ENCODE peak calls at places on chromosomes 3 and 15, in eight cellular contexts. One of them, this sample, is unnamed.

GRCh38 chr15:80891006-80891405 is 98.6 kb downstream of the MESD start:
- DNase-seq in retina: no peak
- DNase-seq in right cardiac atrium: no peak
- DNase-seq in NCI-H1092 treated with DMSO at 0.1 percent for 48 hours: no peak
- DNase-seq in T1000: no peak
- DNase-seq in activated CD4-positive, alpha-beta T cell treated with anti-CD3 and anti-CD28 coated beads, Interleukin-2, amount 50 U/mL, for 4 hours: no peak
- DNase-seq in SK-MEL-5: no peak
- DNase-seq in natural killer cell: no peak
- DNase-seq in this sample: no peak

GRCh38 chr3:14329116-14329830 is 73.1 kb upstream of the SLC6A6 start:
- DNase-seq in retina: peak
- DNase-seq in right cardiac atrium: no peak
- DNase-seq in NCI-H1092 treated with DMSO at 0.1 percent for 48 hours: peak
- DNase-seq in T1000: peak
- DNase-seq in activated CD4-positive, alpha-beta T cell treated with anti-CD3 and anti-CD28 coated beads, Interleukin-2, amount 50 U/mL, for 4 hours: no peak
- DNase-seq in SK-MEL-5: no peak
- DNase-seq in natural killer cell: no peak
- DNase-seq in this sample: peak

GRCh38 chr3:187777331-187778046 is 32.2 kb upstream of the BCL6 start:
- DNase-seq in retina: no peak
- DNase-seq in right cardiac atrium: no peak
- DNase-seq in NCI-H1092 treated with DMSO at 0.1 percent for 48 hours: no peak
- DNase-seq in T1000: no peak
- DNase-seq in activated CD4-positive, alpha-beta T cell treated with anti-CD3 and anti-CD28 coated beads, Interleukin-2, amount 50 U/mL, for 4 hours: peak
- DNase-seq in SK-MEL-5: no peak
- DNase-seq in natural killer cell: peak
- DNase-seq in this sample: no peak

GRCh38 chr3:179729086-179729485 is 76.2 kb downstream of the USP13 start:
- DNase-seq in retina: no peak
- DNase-seq in right cardiac atrium: no peak
- DNase-seq in NCI-H1092 treated with DMSO at 0.1 percent for 48 hours: no peak
- DNase-seq in T1000: no peak
- DNase-seq in activated CD4-positive, alpha-beta T cell treated with anti-CD3 and anti-CD28 coated beads, Interleukin-2, amount 50 U/mL, for 4 hours: no peak
- DNase-seq in SK-MEL-5: no peak
- DNase-seq in natural killer cell: no peak
- DNase-seq in this sample: no peak

GRCh38 chr3:170869645-170870593 is at the start of gene RPL22L1:
- DNase-seq in retina: peak
- DNase-seq in right cardiac atrium: peak
- DNase-seq in NCI-H1092 treated with DMSO at 0.1 percent for 48 hours: no peak
- DNase-seq in T1000: no peak
- DNase-seq in activated CD4-positive, alpha-beta T cell treated with anti-CD3 and anti-CD28 coated beads, Interleukin-2, amount 50 U/mL, for 4 hours: peak
- DNase-seq in SK-MEL-5: peak
- DNase-seq in natural killer cell: peak
- DNase-seq in this sample: peak

GRCh38 chr3:53043738-53044137 is 2.1 kb downstream of the SFMBT1 start:
- DNase-seq in retina: no peak
- DNase-seq in right cardiac atrium: no peak
- DNase-seq in NCI-H1092 treated with DMSO at 0.1 percent for 48 hours: no peak
- DNase-seq in T1000: no peak
- DNase-seq in activated CD4-positive, alpha-beta T cell treated with anti-CD3 and anti-CD28 coated beads, Interleukin-2, amount 50 U/mL, for 4 hours: no peak
- DNase-seq in SK-MEL-5: no peak
- DNase-seq in natural killer cell: no peak
- DNase-seq in this sample: no peak

GRCh38 chr15:74857082-74857655 is 14.2 kb upstream of the ULK3 start:
- DNase-seq in retina: no peak
- DNase-seq in right cardiac atrium: no peak
- DNase-seq in NCI-H1092 treated with DMSO at 0.1 percent for 48 hours: no peak
- DNase-seq in T1000: no peak
- DNase-seq in activated CD4-positive, alpha-beta T cell treated with anti-CD3 and anti-CD28 coated beads, Interleukin-2, amount 50 U/mL, for 4 hours: no peak
- DNase-seq in SK-MEL-5: no peak
- DNase-seq in natural killer cell: no peak
- DNase-seq in this sample: no peak

GRCh38 chr3:140942221-140943104 is 827 bp downstream of the SLC25A36 start:
- DNase-seq in retina: peak
- DNase-seq in right cardiac atrium: peak
- DNase-seq in NCI-H1092 treated with DMSO at 0.1 percent for 48 hours: peak
- DNase-seq in T1000: peak
- DNase-seq in activated CD4-positive, alpha-beta T cell treated with anti-CD3 and anti-CD28 coated beads, Interleukin-2, amount 50 U/mL, for 4 hours: peak
- DNase-seq in SK-MEL-5: peak
- DNase-seq in natural killer cell: peak
- DNase-seq in this sample: peak

GRCh38 chr3:62833538-62833937 is 41.7 kb downstream of the CADPS start:
- DNase-seq in retina: no peak
- DNase-seq in right cardiac atrium: no peak
- DNase-seq in NCI-H1092 treated with DMSO at 0.1 percent for 48 hours: peak
- DNase-seq in T1000: no peak
- DNase-seq in activated CD4-positive, alpha-beta T cell treated with anti-CD3 and anti-CD28 coated beads, Interleukin-2, amount 50 U/mL, for 4 hours: no peak
- DNase-seq in SK-MEL-5: peak
- DNase-seq in natural killer cell: no peak
- DNase-seq in this sample: no peak

GRCh38 chr15:41648770-41649169 is 11.4 kb upstream of the MGA start:
- DNase-seq in retina: no peak
- DNase-seq in right cardiac atrium: no peak
- DNase-seq in NCI-H1092 treated with DMSO at 0.1 percent for 48 hours: no peak
- DNase-seq in T1000: no peak
- DNase-seq in activated CD4-positive, alpha-beta T cell treated with anti-CD3 and anti-CD28 coated beads, Interleukin-2, amount 50 U/mL, for 4 hours: no peak
- DNase-seq in SK-MEL-5: no peak
- DNase-seq in natural killer cell: no peak
- DNase-seq in this sample: no peak

GRCh38 chr3:124960205-124960604 is 25.7 kb upstream of the MUC13 start:
- DNase-seq in retina: no peak
- DNase-seq in right cardiac atrium: no peak
- DNase-seq in NCI-H1092 treated with DMSO at 0.1 percent for 48 hours: no peak
- DNase-seq in T1000: no peak
- DNase-seq in activated CD4-positive, alpha-beta T cell treated with anti-CD3 and anti-CD28 coated beads, Interleukin-2, amount 50 U/mL, for 4 hours: no peak
- DNase-seq in SK-MEL-5: no peak
- DNase-seq in natural killer cell: no peak
- DNase-seq in this sample: no peak

GRCh38 chr3:99836681-99837080 is 19.0 kb downstream of the CMSS1 start:
- DNase-seq in retina: no peak
- DNase-seq in right cardiac atrium: peak
- DNase-seq in NCI-H1092 treated with DMSO at 0.1 percent for 48 hours: no peak
- DNase-seq in T1000: no peak
- DNase-seq in activated CD4-positive, alpha-beta T cell treated with anti-CD3 and anti-CD28 coated beads, Interleukin-2, amount 50 U/mL, for 4 hours: no peak
- DNase-seq in SK-MEL-5: no peak
- DNase-seq in natural killer cell: no peak
- DNase-seq in this sample: no peak

GRCh38 chr3:123202451-123202850 is 708 bp downstream of the SEC22A start:
- DNase-seq in retina: no peak
- DNase-seq in right cardiac atrium: no peak
- DNase-seq in NCI-H1092 treated with DMSO at 0.1 percent for 48 hours: no peak
- DNase-seq in T1000: no peak
- DNase-seq in activated CD4-positive, alpha-beta T cell treated with anti-CD3 and anti-CD28 coated beads, Interleukin-2, amount 50 U/mL, for 4 hours: no peak
- DNase-seq in SK-MEL-5: peak
- DNase-seq in natural killer cell: no peak
- DNase-seq in this sample: peak

GRCh38 chr3:57752307-57752706 is 3.8 kb upstream of the SLMAP start:
- DNase-seq in retina: no peak
- DNase-seq in right cardiac atrium: no peak
- DNase-seq in NCI-H1092 treated with DMSO at 0.1 percent for 48 hours: no peak
- DNase-seq in T1000: no peak
- DNase-seq in activated CD4-positive, alpha-beta T cell treated with anti-CD3 and anti-CD28 coated beads, Interleukin-2, amount 50 U/mL, for 4 hours: no peak
- DNase-seq in SK-MEL-5: no peak
- DNase-seq in natural killer cell: no peak
- DNase-seq in this sample: no peak

GRCh38 chr3:76551739-76552138 is 488.2 kb upstream of the ROBO2 start:
- DNase-seq in retina: no peak
- DNase-seq in right cardiac atrium: no peak
- DNase-seq in NCI-H1092 treated with DMSO at 0.1 percent for 48 hours: peak
- DNase-seq in T1000: no peak
- DNase-seq in activated CD4-positive, alpha-beta T cell treated with anti-CD3 and anti-CD28 coated beads, Interleukin-2, amount 50 U/mL, for 4 hours: no peak
- DNase-seq in SK-MEL-5: no peak
- DNase-seq in natural killer cell: no peak
- DNase-seq in this sample: no peak

GRCh38 chr3:38581774-38582173 is 67.7 kb downstream of the SCN5A start:
- DNase-seq in retina: no peak
- DNase-seq in right cardiac atrium: no peak
- DNase-seq in NCI-H1092 treated with DMSO at 0.1 percent for 48 hours: no peak
- DNase-seq in T1000: no peak
- DNase-seq in activated CD4-positive, alpha-beta T cell treated with anti-CD3 and anti-CD28 coated beads, Interleukin-2, amount 50 U/mL, for 4 hours: no peak
- DNase-seq in SK-MEL-5: no peak
- DNase-seq in natural killer cell: no peak
- DNase-seq in this sample: no peak

GRCh38 chr3:144692488-144692887 is 720.9 kb downstream of the DIPK2A start:
- DNase-seq in retina: no peak
- DNase-seq in right cardiac atrium: no peak
- DNase-seq in NCI-H1092 treated with DMSO at 0.1 percent for 48 hours: no peak
- DNase-seq in T1000: no peak
- DNase-seq in activated CD4-positive, alpha-beta T cell treated with anti-CD3 and anti-CD28 coated beads, Interleukin-2, amount 50 U/mL, for 4 hours: no peak
- DNase-seq in SK-MEL-5: no peak
- DNase-seq in natural killer cell: no peak
- DNase-seq in this sample: no peak

GRCh38 chr3:15300318-15301078 is 31.9 kb downstream of the SH3BP5 start:
- DNase-seq in retina: no peak
- DNase-seq in right cardiac atrium: peak
- DNase-seq in NCI-H1092 treated with DMSO at 0.1 percent for 48 hours: no peak
- DNase-seq in T1000: peak
- DNase-seq in activated CD4-positive, alpha-beta T cell treated with anti-CD3 and anti-CD28 coated beads, Interleukin-2, amount 50 U/mL, for 4 hours: no peak
- DNase-seq in SK-MEL-5: peak
- DNase-seq in natural killer cell: no peak
- DNase-seq in this sample: no peak

GRCh38 chr3:66017084-66017990 is 21.4 kb downstream of the MAGI1 start:
- DNase-seq in retina: no peak
- DNase-seq in right cardiac atrium: no peak
- DNase-seq in NCI-H1092 treated with DMSO at 0.1 percent for 48 hours: peak
- DNase-seq in T1000: no peak
- DNase-seq in activated CD4-positive, alpha-beta T cell treated with anti-CD3 and anti-CD28 coated beads, Interleukin-2, amount 50 U/mL, for 4 hours: no peak
- DNase-seq in SK-MEL-5: no peak
- DNase-seq in natural killer cell: no peak
- DNase-seq in this sample: peak

GRCh38 chr15:71224024-71224423 is 108.8 kb downstream of the THSD4 start:
- DNase-seq in retina: no peak
- DNase-seq in right cardiac atrium: no peak
- DNase-seq in NCI-H1092 treated with DMSO at 0.1 percent for 48 hours: no peak
- DNase-seq in T1000: no peak
- DNase-seq in activated CD4-positive, alpha-beta T cell treated with anti-CD3 and anti-CD28 coated beads, Interleukin-2, amount 50 U/mL, for 4 hours: no peak
- DNase-seq in SK-MEL-5: no peak
- DNase-seq in natural killer cell: no peak
- DNase-seq in this sample: no peak

GRCh38 chr15:34133511-34133910 is 31.6 kb downstream of the PGBD4 start:
- DNase-seq in retina: no peak
- DNase-seq in right cardiac atrium: no peak
- DNase-seq in NCI-H1092 treated with DMSO at 0.1 percent for 48 hours: no peak
- DNase-seq in T1000: no peak
- DNase-seq in activated CD4-positive, alpha-beta T cell treated with anti-CD3 and anti-CD28 coated beads, Interleukin-2, amount 50 U/mL, for 4 hours: no peak
- DNase-seq in SK-MEL-5: no peak
- DNase-seq in natural killer cell: no peak
- DNase-seq in this sample: no peak

GRCh38 chr15:78034495-78035191 is 42.9 kb downstream of the TBC1D2B start:
- DNase-seq in retina: no peak
- DNase-seq in right cardiac atrium: no peak
- DNase-seq in NCI-H1092 treated with DMSO at 0.1 percent for 48 hours: no peak
- DNase-seq in T1000: no peak
- DNase-seq in activated CD4-positive, alpha-beta T cell treated with anti-CD3 and anti-CD28 coated beads, Interleukin-2, amount 50 U/mL, for 4 hours: peak
- DNase-seq in SK-MEL-5: no peak
- DNase-seq in natural killer cell: peak
- DNase-seq in this sample: no peak

GRCh38 chr3:33117461-33117860 is 3.6 kb downstream of the CRTAP start:
- DNase-seq in retina: no peak
- DNase-seq in right cardiac atrium: no peak
- DNase-seq in NCI-H1092 treated with DMSO at 0.1 percent for 48 hours: no peak
- DNase-seq in T1000: no peak
- DNase-seq in activated CD4-positive, alpha-beta T cell treated with anti-CD3 and anti-CD28 coated beads, Interleukin-2, amount 50 U/mL, for 4 hours: no peak
- DNase-seq in SK-MEL-5: no peak
- DNase-seq in natural killer cell: no peak
- DNase-seq in this sample: no peak

GRCh38 chr15:68552773-68553172 is 26.0 kb upstream of the CORO2B start:
- DNase-seq in retina: peak
- DNase-seq in right cardiac atrium: no peak
- DNase-seq in NCI-H1092 treated with DMSO at 0.1 percent for 48 hours: no peak
- DNase-seq in T1000: no peak
- DNase-seq in activated CD4-positive, alpha-beta T cell treated with anti-CD3 and anti-CD28 coated beads, Interleukin-2, amount 50 U/mL, for 4 hours: no peak
- DNase-seq in SK-MEL-5: no peak
- DNase-seq in natural killer cell: no peak
- DNase-seq in this sample: no peak

GRCh38 chr3:155560594-155560993 is 184.3 kb downstream of the PLCH1 start:
- DNase-seq in retina: no peak
- DNase-seq in right cardiac atrium: no peak
- DNase-seq in NCI-H1092 treated with DMSO at 0.1 percent for 48 hours: no peak
- DNase-seq in T1000: no peak
- DNase-seq in activated CD4-positive, alpha-beta T cell treated with anti-CD3 and anti-CD28 coated beads, Interleukin-2, amount 50 U/mL, for 4 hours: no peak
- DNase-seq in SK-MEL-5: no peak
- DNase-seq in natural killer cell: no peak
- DNase-seq in this sample: no peak

GRCh38 chr3:41638381-41638780 is 323.5 kb downstream of the ULK4 start:
- DNase-seq in retina: no peak
- DNase-seq in right cardiac atrium: no peak
- DNase-seq in NCI-H1092 treated with DMSO at 0.1 percent for 48 hours: no peak
- DNase-seq in T1000: no peak
- DNase-seq in activated CD4-positive, alpha-beta T cell treated with anti-CD3 and anti-CD28 coated beads, Interleukin-2, amount 50 U/mL, for 4 hours: no peak
- DNase-seq in SK-MEL-5: no peak
- DNase-seq in natural killer cell: no peak
- DNase-seq in this sample: no peak

GRCh38 chr15:73069109-73069508 is 16.8 kb downstream of the NEO1 start:
- DNase-seq in retina: no peak
- DNase-seq in right cardiac atrium: no peak
- DNase-seq in NCI-H1092 treated with DMSO at 0.1 percent for 48 hours: no peak
- DNase-seq in T1000: no peak
- DNase-seq in activated CD4-positive, alpha-beta T cell treated with anti-CD3 and anti-CD28 coated beads, Interleukin-2, amount 50 U/mL, for 4 hours: no peak
- DNase-seq in SK-MEL-5: no peak
- DNase-seq in natural killer cell: no peak
- DNase-seq in this sample: no peak

GRCh38 chr3:94336076-94336741 is 273.3 kb downstream of the NSUN3 start:
- DNase-seq in retina: peak
- DNase-seq in right cardiac atrium: no peak
- DNase-seq in NCI-H1092 treated with DMSO at 0.1 percent for 48 hours: peak
- DNase-seq in T1000: no peak
- DNase-seq in activated CD4-positive, alpha-beta T cell treated with anti-CD3 and anti-CD28 coated beads, Interleukin-2, amount 50 U/mL, for 4 hours: no peak
- DNase-seq in SK-MEL-5: peak
- DNase-seq in natural killer cell: no peak
- DNase-seq in this sample: peak

GRCh38 chr3:72176537-72177041 is 391.6 kb upstream of the PROK2 start:
- DNase-seq in retina: no peak
- DNase-seq in right cardiac atrium: no peak
- DNase-seq in NCI-H1092 treated with DMSO at 0.1 percent for 48 hours: no peak
- DNase-seq in T1000: no peak
- DNase-seq in activated CD4-positive, alpha-beta T cell treated with anti-CD3 and anti-CD28 coated beads, Interleukin-2, amount 50 U/mL, for 4 hours: no peak
- DNase-seq in SK-MEL-5: no peak
- DNase-seq in natural killer cell: no peak
- DNase-seq in this sample: no peak

GRCh38 chr3:10565814-10566213 is 60.4 kb upstream of the ATP2B2 start:
- DNase-seq in retina: no peak
- DNase-seq in right cardiac atrium: no peak
- DNase-seq in NCI-H1092 treated with DMSO at 0.1 percent for 48 hours: no peak
- DNase-seq in T1000: no peak
- DNase-seq in activated CD4-positive, alpha-beta T cell treated with anti-CD3 and anti-CD28 coated beads, Interleukin-2, amount 50 U/mL, for 4 hours: no peak
- DNase-seq in SK-MEL-5: no peak
- DNase-seq in natural killer cell: no peak
- DNase-seq in this sample: no peak

GRCh38 chr3:98784666-98785600 is 21.8 kb downstream of the ST3GAL6 start:
- DNase-seq in retina: no peak
- DNase-seq in right cardiac atrium: no peak
- DNase-seq in NCI-H1092 treated with DMSO at 0.1 percent for 48 hours: no peak
- DNase-seq in T1000: no peak
- DNase-seq in activated CD4-positive, alpha-beta T cell treated with anti-CD3 and anti-CD28 coated beads, Interleukin-2, amount 50 U/mL, for 4 hours: no peak
- DNase-seq in SK-MEL-5: no peak
- DNase-seq in natural killer cell: no peak
- DNase-seq in this sample: no peak

GRCh38 chr3:89375451-89375850 is 268.0 kb downstream of the EPHA3 start:
- DNase-seq in retina: no peak
- DNase-seq in right cardiac atrium: no peak
- DNase-seq in NCI-H1092 treated with DMSO at 0.1 percent for 48 hours: no peak
- DNase-seq in T1000: no peak
- DNase-seq in activated CD4-positive, alpha-beta T cell treated with anti-CD3 and anti-CD28 coated beads, Interleukin-2, amount 50 U/mL, for 4 hours: no peak
- DNase-seq in SK-MEL-5: peak
- DNase-seq in natural killer cell: no peak
- DNase-seq in this sample: no peak

GRCh38 chr15:89593018-89593417 is 17.7 kb downstream of the TICRR start:
- DNase-seq in retina: no peak
- DNase-seq in right cardiac atrium: no peak
- DNase-seq in NCI-H1092 treated with DMSO at 0.1 percent for 48 hours: no peak
- DNase-seq in T1000: no peak
- DNase-seq in activated CD4-positive, alpha-beta T cell treated with anti-CD3 and anti-CD28 coated beads, Interleukin-2, amount 50 U/mL, for 4 hours: no peak
- DNase-seq in SK-MEL-5: no peak
- DNase-seq in natural killer cell: no peak
- DNase-seq in this sample: no peak

GRCh38 chr15:74243431-74243830 is 7.3 kb downstream of the CCDC33 start:
- DNase-seq in retina: no peak
- DNase-seq in right cardiac atrium: no peak
- DNase-seq in NCI-H1092 treated with DMSO at 0.1 percent for 48 hours: peak
- DNase-seq in T1000: no peak
- DNase-seq in activated CD4-positive, alpha-beta T cell treated with anti-CD3 and anti-CD28 coated beads, Interleukin-2, amount 50 U/mL, for 4 hours: no peak
- DNase-seq in SK-MEL-5: no peak
- DNase-seq in natural killer cell: no peak
- DNase-seq in this sample: no peak

This sample was measured in G401.